ENCODE peak calls at places on chromosome 15, in six cellular contexts. B, T, W, Q, S and R are unnamed samples.

GRCh38 chr15:79042213-79042928 is 48.2 kb downstream of the RASGRF1 start:
- DNase-seq in B (no peak), Q (no peak), T (no peak), S (no peak), W (no peak), R (no peak)

GRCh38 chr15:67840747-67841634 is 1.1 kb upstream of the RNU6-1 start:
- DNase-seq in Q (peak), T (peak), W (no peak), S (no peak), B (no peak), R (peak)

GRCh38 chr15:59814409-59814808 is 125.3 kb upstream of the BNIP2 start:
- DNase-seq in Q (no peak), T (no peak), W (peak), S (no peak), B (no peak), R (no peak)

GRCh38 chr15:89593018-89593417 is 17.7 kb downstream of the TICRR start:
- DNase-seq in Q (no peak), W (no peak), B (no peak), T (no peak), S (no peak), R (no peak)

GRCh38 chr15:77915261-77915960 is 162.1 kb downstream of the TBC1D2B start:
- DNase-seq in T (no peak), Q (no peak), B (peak), W (no peak), S (peak), R (no peak)

GRCh38 chr15:65655026-65655425 is 33.3 kb downstream of the SLC24A1 start:
- DNase-seq in Q (no peak), T (no peak), B (no peak), W (no peak), S (no peak), R (no peak)

GRCh38 chr15:37102315-37103021 is 2.1 kb upstream of the MEIS2 start:
- DNase-seq in W (no peak), T (peak), S (peak), B (peak), Q (no peak), R (peak)

GRCh38 chr15:25713736-25714537 is 149.2 kb downstream of the ATP10A start:
- DNase-seq in B (no peak), Q (no peak), T (no peak), S (no peak), W (no peak), R (peak)

GRCh38 chr15:72369964-72370363 is 5.8 kb downstream of the HEXA start:
- DNase-seq in Q (peak), W (no peak), B (no peak), S (no peak), T (no peak), R (no peak)

GRCh38 chr15:68512578-68512977 is 66.2 kb upstream of the CORO2B start:
- DNase-seq in W (no peak), T (no peak), Q (no peak), S (no peak), B (no peak), R (no peak)

GRCh38 chr15:61528590-61528929 is 299.5 kb upstream of the RORA start:
- DNase-seq in S (no peak), Q (no peak), B (no peak), T (no peak), W (no peak), R (no peak)

GRCh38 chr15:73265536-73266153 is 103.1 kb downstream of the HCN4 start:
- DNase-seq in W (peak), T (peak), Q (peak), S (peak), B (peak), R (peak)

GRCh38 chr15:44713006-44713966 is 2.0 kb downstream of the B2M start:
- DNase-seq in T (peak), S (no peak), Q (no peak), W (no peak), B (no peak), R (peak)

GRCh38 chr15:42165081-42165480 is 8.6 kb upstream of the PLA2G4F start:
- DNase-seq in T (no peak), S (no peak), Q (peak), B (no peak), W (no peak), R (no peak)

GRCh38 chr15:60840306-60840702 is 361.4 kb upstream of the ICE2 start:
- DNase-seq in T (no peak), B (no peak), W (no peak), S (peak), Q (no peak), R (no peak)